ENCODE peak calls at places on chromosomes 11 and 22, in seven cellular contexts. L, P, Z, H, T, U and I are unnamed samples.

GRCh38 chr11:102920118-102920684 is 35.3 kb downstream of the MMP13 start:
- DNase-seq in P (peak), H (no peak), Z (no peak), U (peak), T (no peak), L (no peak), I (no peak)

GRCh38 chr11:71310184-71310583 is 57.8 kb upstream of the SHANK2 start:
- DNase-seq in U (no peak), Z (no peak), P (no peak), H (no peak), L (peak), T (no peak), I (no peak)

GRCh38 chr11:12029738-12030363 is 21.4 kb upstream of the DKK3 start:
- DNase-seq in L (no peak), H (no peak), T (no peak), Z (no peak), U (no peak), P (peak), I (no peak)

GRCh38 chr11:72395993-72396392 is 38.3 kb downstream of the CLPB start:
- DNase-seq in L (peak), U (no peak), H (no peak), P (no peak), T (no peak), Z (no peak), I (no peak)

GRCh38 chr22:17921871-17922821 is 102.2 kb downstream of the MICAL3 start:
- DNase-seq in Z (no peak), T (no peak), L (no peak), U (no peak), H (no peak), P (no peak), I (no peak)

GRCh38 chr22:44259366-44260215 is 53.2 kb downstream of the SHISAL1 start:
- DNase-seq in T (no peak), U (no peak), L (peak), H (no peak), Z (no peak), P (no peak), I (no peak)

GRCh38 chr11:73961321-73961720 is 10.5 kb downstream of the DNAJB13 start:
- DNase-seq in T (no peak), H (no peak), L (no peak), Z (no peak), U (no peak), P (peak), I (no peak)

GRCh38 chr11:57476883-57477506 is 16.7 kb downstream of the RTN4RL2 start:
- DNase-seq in T (no peak), Z (peak), P (peak), U (peak), L (no peak), H (no peak), I (no peak)

GRCh38 chr11:1665313-1665712 is 31.7 kb upstream of the KRTAP5-6 start:
- DNase-seq in P (no peak), L (peak), H (no peak), Z (no peak), T (no peak), U (no peak), I (no peak)

GRCh38 chr22:48510599-48510998 is 1317.1 kb downstream of the BRD1 start:
- DNase-seq in P (no peak), L (no peak), Z (no peak), T (no peak), H (no peak), U (no peak), I (no peak)